ENCODE peak calls at places on chromosomes 11 and 22, in ten cellular contexts. T is activated CD8-positive, alpha-beta memory T cell treated with anti-CD3 and anti-CD28 coated beads for 4 hours; U is lower leg skin; R is activated T-cell treated with anti-CD3 and anti-CD28 coated beads, Interleukin-2, amount 50 U/mL, for 48 hours; H is T-helper 9 cell; A is EH; I is stimulated activated CD8-positive, alpha-beta memory T cell treated with anti-CD3 and anti-CD28 coated beads, Interleukin-4, amount 100 ng/mL, for 24 hours; J is T-helper 1 cell; M is ELR; C is RWPE2. L is an unnamed sample.

GRCh38 chr22:27654536-27655445 is 146.8 kb downstream of the MN1 start:
- DNase-seq in T (no peak), U (no peak), R (no peak), H (no peak), A (no peak), I (no peak), J (no peak), M (no peak), C (no peak), L (no peak)

GRCh38 chr11:116412118-116412889 is 360.5 kb downstream of the BUD13 start:
- DNase-seq in T (no peak), U (no peak), R (no peak), H (no peak), A (no peak), I (no peak), J (no peak), M (no peak), C (no peak), L (no peak)

GRCh38 chr11:116424615-116425261 is 348.0 kb downstream of the BUD13 start:
- DNase-seq in T (no peak), U (no peak), R (no peak), H (no peak), A (no peak), I (no peak), J (no peak), M (no peak), C (no peak), L (no peak)

GRCh38 chr11:35622070-35622469 is 3.8 kb downstream of the FJX1 start:
- DNase-seq in T (no peak), U (no peak), R (no peak), H (no peak), A (peak), I (no peak), J (no peak), M (peak), C (no peak), L (no peak)

GRCh38 chr11:126284829-126285228 is 1.9 kb downstream of the TIRAP start:
- DNase-seq in T (peak), U (peak), R (peak), H (peak), A (peak), I (peak), J (peak), M (peak), C (peak), L (peak)

GRCh38 chr22:37274380-37274862 is 7.9 kb upstream of the CYTH4 start:
- DNase-seq in T (no peak), U (peak), R (no peak), H (no peak), A (no peak), I (no peak), J (no peak), M (no peak), C (no peak), L (no peak)

GRCh38 chr11:14789879-14790484 is 102.0 kb downstream of the CYP2R1 start:
- DNase-seq in T (no peak), U (no peak), R (no peak), H (no peak), A (peak), I (no peak), J (no peak), M (peak), C (no peak), L (no peak)

GRCh38 chr22:49765091-49765771 is 62.4 kb downstream of the BRD1 start:
- DNase-seq in T (no peak), U (peak), R (peak), H (no peak), A (no peak), I (no peak), J (no peak), M (no peak), C (peak), L (no peak)

GRCh38 chr11:125593113-125593761 is 585 bp downstream of the STT3A start:
- DNase-seq in T (no peak), U (no peak), R (no peak), H (no peak), A (peak), I (no peak), J (no peak), M (peak), C (peak), L (no peak)

GRCh38 chr11:47994417-47994816 is 14.1 kb downstream of the PTPRJ start:
- DNase-seq in T (no peak), U (no peak), R (no peak), H (no peak), A (no peak), I (no peak), J (no peak), M (no peak), C (no peak), L (no peak)

GRCh38 chr11:2789331-2789730 is 89.5 kb upstream of the KCNQ1OT1 start:
- DNase-seq in T (no peak), U (peak), R (peak), H (no peak), A (no peak), I (no peak), J (peak), M (no peak), C (no peak), L (no peak)

GRCh38 chr11:84019576-84020194 is 733.5 kb upstream of the CCDC90B start:
- DNase-seq in T (no peak), U (no peak), R (no peak), H (no peak), A (peak), I (no peak), J (no peak), M (peak), C (no peak), L (no peak)

GRCh38 chr11:102268083-102268984 is 49.0 kb upstream of the BIRC3 start:
- DNase-seq in T (peak), U (peak), R (peak), H (peak), A (peak), I (peak), J (peak), M (peak), C (peak), L (no peak)

GRCh38 chr11:72816404-72816990 is 2.3 kb downstream of the ATG16L2 start:
- DNase-seq in T (no peak), U (peak), R (no peak), H (no peak), A (peak), I (no peak), J (no peak), M (peak), C (no peak), L (no peak)

GRCh38 chr11:67022341-67022933 is 497 bp upstream of the SYT12 start:
- DNase-seq in T (no peak), U (peak), R (no peak), H (no peak), A (peak), I (no peak), J (no peak), M (peak), C (peak), L (peak)

GRCh38 chr11:101474666-101475065 is 109.1 kb downstream of the TRPC6 start:
- DNase-seq in T (no peak), U (no peak), R (no peak), H (no peak), A (no peak), I (no peak), J (no peak), M (no peak), C (no peak), L (no peak)

GRCh38 chr11:119062779-119063178 is 4.8 kb upstream of the VPS11 start:
- DNase-seq in T (no peak), U (no peak), R (no peak), H (no peak), A (peak), I (no peak), J (no peak), M (peak), C (no peak), L (no peak)

GRCh38 chr11:33160147-33160546 is 1.1 kb downstream of the CSTF3 start:
- DNase-seq in T (no peak), U (no peak), R (no peak), H (no peak), A (peak), I (no peak), J (no peak), M (peak), C (no peak), L (no peak)

GRCh38 chr11:112999518-112999917 is 38.3 kb downstream of the NCAM1 start:
- DNase-seq in T (no peak), U (no peak), R (no peak), H (no peak), A (no peak), I (no peak), J (no peak), M (no peak), C (no peak), L (no peak)

GRCh38 chr11:125689460-125689859 is 8.8 kb upstream of the ACRV1 start:
- DNase-seq in T (no peak), U (peak), R (no peak), H (no peak), A (no peak), I (no peak), J (no peak), M (no peak), C (no peak), L (no peak)

GRCh38 chr11:17606206-17607082 is 59.4 kb downstream of the OTOG start:
- DNase-seq in T (no peak), U (peak), R (no peak), H (no peak), A (no peak), I (no peak), J (no peak), M (no peak), C (no peak), L (no peak)

GRCh38 chr11:82864268-82864667 is 36.0 kb downstream of the PRCP start:
- DNase-seq in T (no peak), U (peak), R (no peak), H (no peak), A (peak), I (no peak), J (no peak), M (peak), C (no peak), L (peak)

GRCh38 chr11:132519226-132519860 is 1013.0 kb downstream of the OPCML start:
- DNase-seq in T (no peak), U (no peak), R (no peak), H (no peak), A (peak), I (no peak), J (no peak), M (no peak), C (no peak), L (no peak)

GRCh38 chr11:133926466-133927246 is 30.1 kb downstream of the IGSF9B start:
- DNase-seq in T (no peak), U (no peak), R (no peak), H (no peak), A (no peak), I (no peak), J (no peak), M (no peak), C (no peak), L (no peak)

GRCh38 chr11:104061851-104062521 is 25.5 kb downstream of the DDI1 start:
- DNase-seq in T (no peak), U (no peak), R (no peak), H (no peak), A (no peak), I (no peak), J (no peak), M (no peak), C (no peak), L (no peak)

GRCh38 chr11:75946531-75947530 is 131.8 kb downstream of the UVRAG start:
- DNase-seq in T (no peak), U (no peak), R (no peak), H (no peak), A (peak), I (no peak), J (no peak), M (no peak), C (no peak), L (no peak)

GRCh38 chr11:94147433-94147845 is 18.8 kb downstream of the PANX1 start:
- DNase-seq in T (no peak), U (no peak), R (peak), H (no peak), A (no peak), I (no peak), J (no peak), M (no peak), C (no peak), L (no peak)

GRCh38 chr11:706957-707816 is 1.2 kb downstream of the EPS8L2 start:
- DNase-seq in T (no peak), U (no peak), R (no peak), H (no peak), A (peak), I (no peak), J (no peak), M (peak), C (peak), L (no peak)

GRCh38 chr11:1531961-1532586 is 40.0 kb downstream of the DUSP8 start:
- DNase-seq in T (no peak), U (no peak), R (no peak), H (no peak), A (peak), I (no peak), J (no peak), M (peak), C (no peak), L (peak)

GRCh38 chr11:121248496-121248895 is 44.1 kb upstream of the SC5D start:
- DNase-seq in T (no peak), U (no peak), R (no peak), H (no peak), A (no peak), I (no peak), J (no peak), M (no peak), C (no peak), L (no peak)

GRCh38 chr11:41301023-41301422 is 158.4 kb downstream of the LRRC4C start:
- DNase-seq in T (no peak), U (no peak), R (no peak), H (no peak), A (no peak), I (no peak), J (no peak), M (no peak), C (no peak), L (no peak)

GRCh38 chr22:40405178-40406062 is 35.0 kb downstream of the SGSM3 start:
- DNase-seq in T (no peak), U (peak), R (no peak), H (no peak), A (no peak), I (no peak), J (no peak), M (no peak), C (peak), L (no peak)

GRCh38 chr22:30178180-30179126 is 68.1 kb downstream of the LIF start:
- DNase-seq in T (no peak), U (no peak), R (peak), H (no peak), A (peak), I (peak), J (no peak), M (no peak), C (no peak), L (no peak)

L was measured in occipital lobe.